ENCODE peak calls at places on chromosome 2, in seven cellular contexts. G is aorta, R is Karpas-422, F is esophagus squamous epithelium, Z is AG04450, X is thyroid gland, O is IMR-90. H is an unnamed sample.

GRCh38 chr2:130374587-130375290 is 18.9 kb downstream of the PTPN18 start:
- DNase-seq in G (no peak), R (peak; percentile 44), Z (no peak), X (no peak), O (peak; percentile 52), F (no peak), H (peak; percentile 31)

GRCh38 chr2:218375212-218375611 is 6.9 kb upstream of the SLC11A1 start:
- DNase-seq in X (no peak), O (peak; percentile 69), F (no peak), R (no peak), Z (no peak), G (no peak), H (peak; percentile 42)

GRCh38 chr2:47655563-47655880 is 127.4 kb upstream of the MSH6 start:
- DNase-seq in G (no peak), F (no peak), R (peak; percentile 82), O (no peak), Z (no peak), X (no peak), H (no peak)

GRCh38 chr2:72673279-72673678 is 152.6 kb downstream of the EXOC6B start:
- DNase-seq in G (no peak), Z (no peak), O (peak; percentile 35), F (no peak), X (no peak), R (no peak), H (no peak)

GRCh38 chr2:20539133-20539719 is 92.4 kb downstream of the RHOB start:
- DNase-seq in X (no peak), F (no peak), G (no peak), Z (no peak), R (no peak), O (no peak), H (peak; percentile 16)

GRCh38 chr2:241891315-241891987 is 21.9 kb downstream of the RTP5 start:
- DNase-seq in Z (no peak), F (no peak), G (no peak), R (no peak), O (no peak), X (no peak), H (no peak)

GRCh38 chr2:18117592-18117991 is 239.1 kb downstream of the KCNS3 start:
- DNase-seq in X (no peak), F (no peak), Z (no peak), O (peak; percentile 41), R (peak; percentile 87), G (no peak), H (peak; percentile 33)

GRCh38 chr2:11863513-11864328 is 117.3 kb downstream of the LPIN1 start:
- DNase-seq in X (peak; percentile 81), Z (peak; percentile 67), G (peak; percentile 92), O (peak; percentile 82), F (peak; percentile 7), R (peak; percentile 92), H (peak; percentile 99)

GRCh38 chr2:135225781-135226180 is 173.7 kb downstream of the RAB3GAP1 start:
- DNase-seq in R (no peak), F (no peak), O (no peak), X (no peak), Z (no peak), G (no peak), H (peak; percentile 11)

GRCh38 chr2:69141081-69141480 is 128.1 kb downstream of the ANTXR1 start:
- DNase-seq in O (no peak), G (peak; percentile 78), X (no peak), R (no peak), Z (no peak), F (no peak), H (no peak)

GRCh38 chr2:152415811-152416210 is 80.8 kb downstream of the FMNL2 start:
- DNase-seq in F (no peak), O (no peak), X (no peak), R (no peak), Z (no peak), G (no peak), H (peak; percentile 52)

GRCh38 chr2:241235396-241235795 is 46.9 kb downstream of the ANO7 start:
- DNase-seq in Z (no peak), R (no peak), X (no peak), F (no peak), O (no peak), G (no peak), H (no peak)

GRCh38 chr2:105411720-105412407 is 13.0 kb upstream of the FHL2 start:
- DNase-seq in R (no peak), O (no peak), Z (no peak), X (no peak), F (no peak), G (no peak), H (no peak)

GRCh38 chr2:240398711-240399267 is 36.7 kb upstream of the GPC1 start:
- DNase-seq in R (no peak), X (no peak), Z (no peak), G (no peak), O (no peak), F (no peak), H (no peak)

GRCh38 chr2:23524261-23524706 is 139.3 kb downstream of the KLHL29 start:
- DNase-seq in Z (no peak), G (peak; percentile 83), R (no peak), X (peak; percentile 20), O (peak; percentile 62), F (no peak), H (peak; percentile 92)

GRCh38 chr2:44245068-44245861 is 30.0 kb upstream of the SLC3A1 start:
- DNase-seq in G (no peak), O (no peak), Z (no peak), R (no peak), X (no peak), F (no peak), H (no peak)

GRCh38 chr2:109027702-109028101 is 38.7 kb upstream of the EDAR start:
- DNase-seq in Z (no peak), G (no peak), X (no peak), F (no peak), O (no peak), R (no peak), H (no peak)

GRCh38 chr2:18083806-18084205 is 205.3 kb downstream of the KCNS3 start:
- DNase-seq in R (no peak), O (no peak), G (no peak), Z (no peak), F (no peak), X (no peak), H (no peak)

GRCh38 chr2:64773461-64774118 is 119.9 kb upstream of the SERTAD2 start:
- DNase-seq in X (no peak), R (no peak), F (no peak), Z (no peak), G (no peak), O (no peak), H (no peak)

GRCh38 chr2:221314786-221315185 is 257.3 kb downstream of the EPHA4 start:
- DNase-seq in R (no peak), F (no peak), Z (no peak), O (no peak), X (no peak), G (no peak), H (no peak)

GRCh38 chr2:165528691-165529090 is 59.2 kb downstream of the CSRNP3 start:
- DNase-seq in O (no peak), Z (no peak), R (no peak), F (no peak), G (peak; percentile 34), X (no peak), H (no peak)

GRCh38 chr2:45134726-45135125 is 125.5 kb upstream of the SIX2 start:
- DNase-seq in O (peak; percentile 7), X (no peak), Z (no peak), R (peak; percentile 94), F (no peak), G (no peak), H (peak; percentile 15)

GRCh38 chr2:164719996-164720941 is 99.0 kb upstream of the GRB14 start:
- DNase-seq in F (no peak), G (no peak), Z (no peak), O (peak; percentile 14), R (no peak), X (no peak), H (no peak)

GRCh38 chr2:205682239-205683021 is at the start of gene NRP2:
- DNase-seq in X (peak; percentile 85), Z (peak; percentile 63), O (peak; percentile 89), F (no peak), R (peak; percentile 95), G (peak; percentile 92), H (peak; percentile 73)

GRCh38 chr2:205685314-205686230 is 3.3 kb downstream of the NRP2 start:
- DNase-seq in O (peak; percentile 67), X (peak; percentile 62), R (no peak), Z (no peak), G (peak; percentile 72), F (no peak), H (peak; percentile 84)

GRCh38 chr2:205684871-205685313 is 2.6 kb downstream of the NRP2 start:
- DNase-seq in Z (no peak), G (peak; percentile 67), X (no peak), R (no peak), O (peak; percentile 60), F (no peak), H (no peak)

GRCh38 chr2:205683179-205683978 is 1.1 kb downstream of the NRP2 start:
- DNase-seq in F (no peak), R (no peak), G (no peak), O (peak; percentile 79), X (no peak), Z (no peak), H (no peak)

DNA sequence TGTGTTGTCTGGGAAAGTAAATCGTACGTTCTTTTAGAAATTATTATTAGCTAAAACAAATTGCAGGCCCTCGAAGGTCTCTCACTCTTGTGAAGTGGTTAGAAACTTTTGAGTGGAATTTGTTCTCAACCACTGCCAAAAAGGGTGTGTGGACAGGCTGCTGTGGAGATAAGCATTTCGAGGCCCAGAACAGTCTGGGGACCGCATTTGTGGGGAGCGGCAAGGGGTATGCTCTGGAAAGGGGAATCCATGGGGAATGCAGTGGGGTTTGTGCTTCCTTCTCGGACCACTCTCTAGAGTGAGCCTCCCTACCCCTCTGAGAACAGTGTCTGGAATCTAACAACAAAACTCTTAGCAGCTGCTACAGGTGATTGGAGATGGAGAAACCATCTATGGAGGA is 1.7 kb downstream of the NRP2 start:
- DNase-seq in G (no peak), O (no peak), F (no peak), X (no peak), R (no peak), Z (no peak), H (no peak)
- H3K4me3 ChIP-seq in G (peak overlapping the region; percentile 65), O (peak overlapping the region; percentile 90), F (peak overlapping the region; percentile 55), X (peak overlapping the region; percentile 47), R (peak overlapping the region; percentile 71), Z (peak overlapping the region; percentile 70), H (peak overlapping the region; percentile 3)

GRCh38 chr2:127216105-127216504 is 4.0 kb downstream of the CYP27C1 start:
- DNase-seq in Z (no peak), G (no peak), O (no peak), F (no peak), X (no peak), R (no peak), H (no peak)
- H3K9me3 ChIP-seq in Z (peaks cover 7% of the 10 kb centered on the region), G (peaks cover 1% of the 10 kb centered on the region), O (peaks cover 18% of the 10 kb centered on the region), F (no peaks in the 10 kb centered on the region), X (no peaks in the 10 kb centered on the region), R (no peaks in the 10 kb centered on the region), H (peaks cover 3% of the 10 kb centered on the region)

GRCh38 chr2:226040344-226040743 is 640.8 kb downstream of the NYAP2 start:
- DNase-seq in O (no peak), F (no peak), X (no peak), G (no peak), Z (no peak), R (no peak), H (no peak)
- H3K4me3 ChIP-seq in O (no peak overlapping the region), F (no peak overlapping the region), X (no peak overlapping the region), G (no peak overlapping the region), Z (no peak overlapping the region), R (no peak overlapping the region), H (no peak overlapping the region)

GRCh38 chr2:5868891-5869400 is 176.8 kb downstream of the SOX11 start:
- DNase-seq in G (no peak), F (no peak), X (no peak), Z (no peak), R (no peak), O (no peak), H (no peak)
- H3K9me3 ChIP-seq in G (no peaks in the 10 kb centered on the region), F (no peaks in the 10 kb centered on the region), X (no peaks in the 10 kb centered on the region), Z (no peaks in the 10 kb centered on the region), R (no peaks in the 10 kb centered on the region), O (peaks cover 7% of the 10 kb centered on the region), H (no peaks in the 10 kb centered on the region)

GRCh38 chr2:150477347-150477746 is 10.1 kb downstream of the RND3 start:
- DNase-seq in F (no peak), Z (no peak), R (no peak), G (no peak), X (no peak), O (peak; percentile 50), H (no peak)
- H3K4me3 ChIP-seq in F (no peak overlapping the region), Z (peak overlapping the region; percentile 94), R (no peak overlapping the region), G (no peak overlapping the region), X (no peak overlapping the region), O (peak overlapping the region; percentile 23), H (no peak overlapping the region)

H was measured in MG63.